ENCODE peak calls at places on chromosome 15, in six cellular contexts. Y, V, E, R, P and C are unnamed samples.

GRCh38 chr15:72284781-72285180 is 12.4 kb upstream of the PARP6 start:
- DNase-seq in V (no peak), P (no peak), Y (no peak), E (no peak), R (no peak), C (no peak)

GRCh38 chr15:51312132-51312531 is 26.3 kb downstream of the CYP19A1 start:
- DNase-seq in R (peak), E (no peak), Y (no peak), V (no peak), P (no peak), C (no peak)

GRCh38 chr15:34079904-34080303 is 21.8 kb downstream of the EMC7 start:
- DNase-seq in V (no peak), P (no peak), E (no peak), R (no peak), Y (no peak), C (peak)

GRCh38 chr15:33104276-33104675 is 90.2 kb downstream of the FMN1 start:
- DNase-seq in Y (peak), R (no peak), P (no peak), V (no peak), E (no peak), C (no peak)

GRCh38 chr15:51223771-51224229 is 114.6 kb downstream of the CYP19A1 start:
- DNase-seq in V (no peak), P (no peak), R (no peak), E (no peak), Y (peak), C (peak)

GRCh38 chr15:100958326-100959065 is 39.3 kb downstream of the LRRK1 start:
- DNase-seq in P (no peak), R (no peak), E (no peak), V (no peak), Y (no peak), C (no peak)

GRCh38 chr15:55775316-55775715 is 32.4 kb upstream of the PRTG start:
- DNase-seq in R (no peak), E (no peak), P (no peak), V (no peak), Y (no peak), C (no peak)

GRCh38 chr15:78018445-78018844 is 59.1 kb downstream of the TBC1D2B start:
- DNase-seq in Y (no peak), P (no peak), V (no peak), R (peak), E (no peak), C (no peak)

GRCh38 chr15:87349181-87349580 is 907.4 kb downstream of the NTRK3 start:
- DNase-seq in E (no peak), P (no peak), R (no peak), V (no peak), Y (no peak), C (no peak)

GRCh38 chr15:31311735-31312134 is 14.9 kb upstream of the KLF13 start:
- DNase-seq in P (no peak), R (no peak), V (no peak), Y (no peak), E (no peak), C (no peak)

GRCh38 chr15:65087873-65088642 is 11.5 kb downstream of the KBTBD13 start:
- DNase-seq in R (no peak), V (no peak), Y (no peak), P (no peak), E (no peak), C (no peak)

GRCh38 chr15:80798911-80799310 is 19.7 kb downstream of the CEMIP start:
- DNase-seq in Y (no peak), V (no peak), E (no peak), R (no peak), P (no peak), C (no peak)

GRCh38 chr15:84648539-84648938 is 5.5 kb downstream of the WDR73 start:
- DNase-seq in P (no peak), E (no peak), Y (no peak), V (no peak), R (no peak), C (no peak)

GRCh38 chr15:60477991-60478632 is 830 bp downstream of the ICE2 start:
- DNase-seq in R (peak), Y (no peak), V (no peak), E (no peak), P (peak), C (peak)

GRCh38 chr15:74835312-74835823 is 7.6 kb downstream of the ULK3 start:
- DNase-seq in V (peak), E (peak), R (peak), Y (peak), P (no peak), C (peak)

GRCh38 chr15:64701051-64701450 is 74.3 kb downstream of the RBPMS2 start:
- DNase-seq in V (no peak), R (no peak), E (no peak), P (no peak), Y (no peak), C (no peak)

GRCh38 chr15:65408370-65409283 is 14.1 kb downstream of the IGDCC4 start:
- DNase-seq in E (no peak), P (no peak), Y (no peak), V (no peak), R (no peak), C (no peak)

GRCh38 chr15:45199136-45199810 is 11.5 kb upstream of the SHF start:
- DNase-seq in R (peak), P (peak), E (no peak), Y (no peak), V (peak), C (no peak)

GRCh38 chr15:26503998-26504397 is 268.9 kb downstream of the GABRB3 start:
- DNase-seq in E (no peak), Y (no peak), V (no peak), P (no peak), R (no peak), C (no peak)

GRCh38 chr15:59104602-59104911 is 389 bp upstream of the CCNB2 start:
- DNase-seq in E (no peak), R (no peak), V (no peak), P (no peak), Y (no peak), C (no peak)

GRCh38 chr15:26806161-26806560 is 33.3 kb upstream of the GABRB3 start:
- DNase-seq in Y (no peak), E (no peak), R (no peak), P (no peak), V (no peak), C (no peak)

GRCh38 chr15:80208758-80209734 is 43.0 kb downstream of the CTXND1 start:
- DNase-seq in V (no peak), R (no peak), E (no peak), P (no peak), Y (no peak), C (no peak)

GRCh38 chr15:51853987-51854386 is 24.5 kb downstream of the TMOD3 start:
- DNase-seq in Y (no peak), E (no peak), P (no peak), R (no peak), V (no peak), C (no peak)

GRCh38 chr15:85649372-85649771 is 145.4 kb downstream of the KLHL25 start:
- DNase-seq in P (no peak), V (no peak), E (no peak), R (peak), Y (no peak), C (no peak)

DNA sequence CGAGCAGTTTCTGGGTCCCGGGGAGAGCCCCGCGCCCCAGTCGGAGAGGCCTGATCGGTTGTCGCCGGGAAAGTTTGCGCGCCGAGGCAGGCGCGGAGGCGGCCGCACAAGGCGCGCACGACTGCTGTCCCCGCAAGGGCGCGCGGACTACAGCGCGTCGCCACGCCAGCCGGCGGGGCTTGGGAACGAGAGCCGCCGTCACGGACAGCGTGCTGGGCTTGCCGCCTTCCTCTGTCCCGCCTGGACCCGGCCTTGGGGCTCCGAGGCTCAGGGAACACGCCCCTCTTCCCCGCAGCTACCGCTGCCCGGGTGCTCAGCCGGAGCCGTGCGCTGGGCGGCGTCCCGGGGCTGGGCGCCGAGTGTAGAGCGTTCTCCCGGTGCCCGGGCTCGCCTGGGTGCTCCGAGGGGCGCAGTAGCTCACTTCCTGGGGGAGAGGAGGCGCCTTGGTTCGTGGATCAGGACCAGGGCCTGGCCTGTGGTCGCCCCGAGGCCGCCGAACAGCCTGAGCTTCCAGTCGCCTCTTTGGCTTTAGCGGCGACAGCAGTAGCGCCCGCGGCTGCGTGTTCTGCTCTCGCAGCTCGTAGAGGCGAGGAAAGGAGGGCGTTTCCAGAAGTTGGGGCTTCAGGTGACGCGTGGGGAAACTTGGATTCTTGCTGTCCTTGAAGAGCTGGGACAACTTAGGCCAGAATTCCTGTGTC is 226.6 kb upstream of the C2CD4B start:
- DNase-seq in R (peak), E (no peak), P (no peak), Y (no peak), V (peak), C (peak)
- TF ChIP-seq ATF3 in R (peak), E (no peak), P (no peak), Y (no peak), V (no peak), C (no peak)

GRCh38 chr15:67303490-67304363 is 49.1 kb downstream of the IQCH start:
- DNase-seq in R (peak), P (peak), V (no peak), Y (peak), E (no peak), C (peak)
- TF ChIP-seq SP1 in R (no peak), P (no peak), V (no peak), Y (no peak), E (no peak), C (no peak)

GRCh38 chr15:99485992-99486370 is 79.8 kb upstream of the MEF2A start:
- DNase-seq in R (no peak), P (no peak), V (no peak), Y (no peak), E (no peak), C (no peak)

GRCh38 chr15:99487337-99487730 is 78.5 kb upstream of the MEF2A start:
- DNase-seq in Y (no peak), R (no peak), P (no peak), V (no peak), E (no peak), C (no peak)

GRCh38 chr15:99485153-99485947 is 80.4 kb upstream of the MEF2A start:
- DNase-seq in Y (no peak), R (no peak), E (no peak), P (no peak), V (no peak), C (no peak)

GRCh38 chr15:99482993-99483392 is 82.8 kb upstream of the MEF2A start:
- DNase-seq in Y (no peak), V (no peak), R (no peak), P (no peak), E (no peak), C (no peak)

DNA sequence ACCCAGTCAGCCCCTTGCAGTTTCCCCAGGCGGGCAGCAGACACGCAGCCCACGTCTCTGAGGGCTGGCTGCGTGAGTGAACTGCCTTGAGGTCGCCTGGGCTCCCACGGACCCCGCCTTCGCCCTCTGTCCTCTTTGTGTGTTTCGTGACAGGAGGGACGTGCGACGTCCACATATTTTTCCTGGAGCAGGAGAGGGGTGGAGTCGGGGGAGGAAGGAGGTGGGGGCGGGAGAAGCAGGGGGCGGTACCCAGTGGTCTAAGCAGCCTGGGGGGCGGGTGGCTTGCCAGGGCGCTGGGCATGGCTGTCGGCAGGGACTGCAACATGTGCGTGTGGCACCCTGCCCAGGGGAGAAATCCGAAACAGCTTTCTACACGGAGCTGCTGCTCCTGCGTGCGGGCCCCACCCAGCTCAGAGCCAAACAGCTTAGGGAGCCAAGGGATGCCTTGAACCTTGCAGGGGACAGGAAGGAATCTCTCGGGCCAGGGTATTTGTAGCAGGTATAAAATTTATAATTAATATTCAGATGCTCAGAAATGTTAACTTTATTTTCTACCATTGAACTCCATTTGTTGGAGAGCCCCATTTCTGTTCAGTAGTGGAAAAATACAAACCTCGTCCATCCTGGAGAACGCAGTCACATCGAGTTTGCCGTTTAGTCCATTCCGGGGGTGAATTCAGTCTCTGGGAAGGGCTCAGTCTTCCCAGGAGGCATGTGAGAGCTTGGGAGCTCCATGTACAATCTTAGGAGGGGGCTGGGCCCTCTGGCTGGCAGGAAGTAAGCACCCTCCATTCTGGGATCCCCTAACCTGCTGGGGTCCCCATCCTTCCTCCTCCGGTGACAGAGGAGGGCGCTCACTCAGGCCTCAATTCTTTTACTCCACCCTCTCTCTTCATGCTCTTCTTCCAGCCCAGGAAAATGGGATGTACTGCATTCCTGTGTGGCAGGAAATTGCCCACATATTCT is 79.1 kb upstream of the MEF2A start:
- DNase-seq in R (no peak), V (peak), Y (peak), P (no peak), E (no peak), C (no peak)
- TF ChIP-seq ATF3 in R (no peak), V (no peak), Y (no peak), P (no peak), E (no peak), C (no peak)

GRCh38 chr15:40366204-40367037 is 8.4 kb downstream of the DISP2 start:
- DNase-seq in R (no peak), E (no peak), V (no peak), Y (no peak), P (no peak), C (no peak)

GRCh38 chr15:40368701-40369473 is 10.9 kb downstream of the DISP2 start:
- DNase-seq in P (no peak), Y (no peak), R (no peak), E (no peak), V (no peak), C (no peak)

GRCh38 chr15:40367673-40368611 is 9.9 kb downstream of the DISP2 start:
- DNase-seq in Y (peak), P (peak), E (peak), R (peak), V (peak), C (peak)

GRCh38 chr15:40365624-40366023 is 7.6 kb downstream of the DISP2 start:
- DNase-seq in E (no peak), V (no peak), P (no peak), R (no peak), Y (no peak), C (no peak)

DNA sequence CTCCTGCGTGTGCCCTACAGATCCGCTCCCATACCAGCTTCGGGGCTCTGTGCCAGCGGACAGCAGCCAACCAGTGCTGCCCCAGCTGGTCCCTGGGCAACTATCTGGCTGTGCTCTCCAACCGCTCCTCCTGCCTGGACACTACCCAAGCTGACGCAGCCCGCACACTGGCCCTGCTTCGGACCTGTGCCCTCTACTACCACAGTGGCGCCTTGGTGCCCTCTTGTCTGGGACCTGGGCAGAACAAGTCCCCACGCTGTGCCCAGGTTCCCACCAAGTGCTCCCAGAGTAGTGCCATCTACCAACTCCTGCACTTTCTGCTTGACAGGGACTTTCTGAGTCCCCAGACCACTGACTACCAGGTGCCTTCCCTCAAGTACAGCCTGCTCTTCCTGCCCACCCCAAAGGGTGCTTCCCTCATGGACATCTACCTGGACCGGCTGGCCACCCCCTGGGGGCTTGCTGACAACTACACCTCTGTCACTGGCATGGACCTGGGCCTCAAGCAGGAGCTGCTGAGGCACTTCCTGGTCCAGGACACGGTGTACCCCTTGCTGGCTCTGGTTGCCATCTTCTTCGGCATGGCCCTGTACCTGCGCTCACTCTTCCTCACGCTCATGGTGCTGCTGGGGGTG is 9.1 kb downstream of the DISP2 start:
- DNase-seq in R (no peak), P (no peak), V (no peak), Y (no peak), E (no peak), C (no peak)
- TF ChIP-seq SP1 in R (no peak), P (no peak), V (no peak), Y (no peak), E (no peak), C (no peak)

GRCh38 chr15:57505056-57505713 is 86.5 kb upstream of the MYZAP start:
- DNase-seq in R (peak), Y (no peak), P (no peak), V (no peak), E (no peak), C (no peak)
- TF ChIP-seq ATF3 in R (no peak), Y (no peak), P (no peak), V (no peak), E (no peak), C (no peak)

GRCh38 chr15:90190606-90191343 is 10.4 kb upstream of the SEMA4B start:
- DNase-seq in E (no peak), Y (no peak), R (no peak), V (no peak), P (no peak), C (peak)
- TF ChIP-seq SP1 in E (no peak), Y (no peak), R (no peak), V (no peak), P (no peak), C (no peak)

GRCh38 chr15:97995881-97996603 is 35.5 kb downstream of the ARRDC4 start:
- DNase-seq in E (no peak), Y (no peak), P (no peak), R (no peak), V (peak), C (no peak)
- TF ChIP-seq ATF3 in E (no peak), Y (no peak), P (no peak), R (no peak), V (no peak), C (no peak)

GRCh38 chr15:42510258-42511009 is 15.0 kb downstream of the SNAP23 start:
- DNase-seq in P (no peak), Y (no peak), R (no peak), V (no peak), E (no peak), C (no peak)
- TF ChIP-seq SP1 in P (no peak), Y (no peak), R (no peak), V (no peak), E (no peak), C (no peak)

GRCh38 chr15:69451951-69452701 is 492 bp upstream of the RPLP1 start:
- DNase-seq in V (no peak), R (peak), E (no peak), Y (no peak), P (no peak), C (peak)
- TF ChIP-seq ATF3 in V (no peak), R (no peak), E (no peak), Y (no peak), P (no peak), C (no peak)